ENCODE peak calls at places on chromosomes 7 and 10, in four cellular contexts. W is HuH-7; S is stimulated activated CD4-positive, alpha-beta T cell treated with anti-CD3 and anti-CD28 coated beads, Interleukin-1b, Interleukin-23, amount 100 ng/mL, for 1 hour; C is neuronal stem cell. F is an unnamed sample.

GRCh38 chr10:60172363-60172990 is 217.2 kb downstream of the ANK3 start:
- DNase-seq in W (no peak), C (no peak), S (no peak), F (peak)

GRCh38 chr10:77463499-77463898 is 174.1 kb downstream of the KCNMA1 start:
- DNase-seq in C (no peak), S (no peak), W (no peak), F (no peak)

GRCh38 chr7:110317699-110318265 is 773.1 kb upstream of the LRRN3 start:
- DNase-seq in C (no peak), W (no peak), S (no peak), F (no peak)

GRCh38 chr10:11547111-11547625 is 64.3 kb downstream of the USP6NL start:
- DNase-seq in S (no peak), C (no peak), W (no peak), F (no peak)

GRCh38 chr7:121563177-121563576 is 167.1 kb upstream of the FAM3C start:
- DNase-seq in S (no peak), C (no peak), W (no peak), F (no peak)

GRCh38 chr7:2826806-2827205 is 17.3 kb downstream of the GNA12 start:
- DNase-seq in S (no peak), W (no peak), C (no peak), F (no peak)

GRCh38 chr7:95658676-95659075 is 62.4 kb upstream of the PDK4 start:
- DNase-seq in W (no peak), S (no peak), C (no peak), F (no peak)

GRCh38 chr10:9009505-9009904 is 955.0 kb downstream of the GATA3 start:
- DNase-seq in C (no peak), W (no peak), S (no peak), F (no peak)

GRCh38 chr7:98303906-98304305 is 22.4 kb downstream of the BRI3 start:
- DNase-seq in W (no peak), C (no peak), S (no peak), F (no peak)

GRCh38 chr10:49212783-49213182 is 24.6 kb upstream of the TMEM273 start:
- DNase-seq in W (no peak), C (peak), S (no peak), F (no peak)

GRCh38 chr7:90631502-90631901 is 35.4 kb downstream of the CDK14 start:
- DNase-seq in C (no peak), W (no peak), S (no peak), F (no peak)

GRCh38 chr7:104552102-104552501 is 223.7 kb downstream of the LHFPL3 start:
- DNase-seq in C (peak), W (peak), S (no peak), F (peak)

GRCh38 chr10:124678566-124679240 is 65.5 kb downstream of the FAM53B start:
- DNase-seq in S (no peak), W (no peak), C (no peak), F (no peak)